ENCODE peak calls at places on chromosomes 11 and 22, in six cellular contexts. One of them, this sample, is unnamed.
A peak's percentile ranks its signal among the peaks of the same experiment; 100 is the strongest.

GRCh38 chr22:27717094-27717493 is 84.5 kb downstream of the MN1 start:
- DNase-seq in stimulated activated CD4-positive, alpha-beta T cell treated with anti-CD3 and anti-CD28 coated beads, Interleukin-2, amount 100 ng/mL, for 48 hours: no peak
- DNase-seq in A172: no peak
- DNase-seq in H7: no peak
- DNase-seq in activated T-cell treated with anti-CD3 and anti-CD28 coated beads for 1 hour: no peak
- DNase-seq in amniotic epithelial cell: no peak
- DNase-seq in this sample: no peak

GRCh38 chr11:64127267-64128072 is 38.4 kb downstream of the MACROD1 start:
- DNase-seq in stimulated activated CD4-positive, alpha-beta T cell treated with anti-CD3 and anti-CD28 coated beads, Interleukin-2, amount 100 ng/mL, for 48 hours: no peak
- DNase-seq in activated T-cell treated with anti-CD3 and anti-CD28 coated beads for 1 hour: no peak
- DNase-seq in A172: no peak
- DNase-seq in H7: peak; percentile 82
- DNase-seq in amniotic epithelial cell: no peak
- DNase-seq in this sample: no peak

GRCh38 chr11:1774886-1775285 is 11.2 kb upstream of the CTSD start:
- DNase-seq in stimulated activated CD4-positive, alpha-beta T cell treated with anti-CD3 and anti-CD28 coated beads, Interleukin-2, amount 100 ng/mL, for 48 hours: no peak
- DNase-seq in A172: no peak
- DNase-seq in amniotic epithelial cell: no peak
- DNase-seq in activated T-cell treated with anti-CD3 and anti-CD28 coated beads for 1 hour: no peak
- DNase-seq in H7: peak; percentile 40
- DNase-seq in this sample: peak; percentile 14

GRCh38 chr11:20357150-20357549 is 6.4 kb upstream of the HTATIP2 start:
- DNase-seq in stimulated activated CD4-positive, alpha-beta T cell treated with anti-CD3 and anti-CD28 coated beads, Interleukin-2, amount 100 ng/mL, for 48 hours: no peak
- DNase-seq in H7: no peak
- DNase-seq in amniotic epithelial cell: peak; percentile 18
- DNase-seq in A172: no peak
- DNase-seq in activated T-cell treated with anti-CD3 and anti-CD28 coated beads for 1 hour: no peak
- DNase-seq in this sample: no peak

GRCh38 chr11:37560346-37560745 is 962.3 kb upstream of the RAG2 start:
- DNase-seq in amniotic epithelial cell: no peak
- DNase-seq in stimulated activated CD4-positive, alpha-beta T cell treated with anti-CD3 and anti-CD28 coated beads, Interleukin-2, amount 100 ng/mL, for 48 hours: no peak
- DNase-seq in H7: no peak
- DNase-seq in activated T-cell treated with anti-CD3 and anti-CD28 coated beads for 1 hour: no peak
- DNase-seq in A172: no peak
- DNase-seq in this sample: no peak

GRCh38 chr22:25564320-25564978 is at the start of gene GRK3:
- DNase-seq in activated T-cell treated with anti-CD3 and anti-CD28 coated beads for 1 hour: peak; percentile 44
- DNase-seq in amniotic epithelial cell: peak; percentile 57
- DNase-seq in A172: peak; percentile 49
- DNase-seq in stimulated activated CD4-positive, alpha-beta T cell treated with anti-CD3 and anti-CD28 coated beads, Interleukin-2, amount 100 ng/mL, for 48 hours: peak; percentile 42
- DNase-seq in H7: peak; percentile 94
- DNase-seq in this sample: peak; percentile 89

GRCh38 chr11:112451250-112451649 is 190.6 kb upstream of the PLET1 start:
- DNase-seq in stimulated activated CD4-positive, alpha-beta T cell treated with anti-CD3 and anti-CD28 coated beads, Interleukin-2, amount 100 ng/mL, for 48 hours: no peak
- DNase-seq in activated T-cell treated with anti-CD3 and anti-CD28 coated beads for 1 hour: no peak
- DNase-seq in A172: no peak
- DNase-seq in H7: no peak
- DNase-seq in amniotic epithelial cell: no peak
- DNase-seq in this sample: no peak

GRCh38 chr22:44096736-44097135 is 72.6 kb downstream of the PARVB start:
- DNase-seq in amniotic epithelial cell: no peak
- DNase-seq in stimulated activated CD4-positive, alpha-beta T cell treated with anti-CD3 and anti-CD28 coated beads, Interleukin-2, amount 100 ng/mL, for 48 hours: no peak
- DNase-seq in A172: no peak
- DNase-seq in activated T-cell treated with anti-CD3 and anti-CD28 coated beads for 1 hour: no peak
- DNase-seq in H7: no peak
- DNase-seq in this sample: peak; percentile 69

GRCh38 chr11:134532176-134532920 is 120.3 kb upstream of the B3GAT1 start:
- DNase-seq in amniotic epithelial cell: no peak
- DNase-seq in A172: no peak
- DNase-seq in activated T-cell treated with anti-CD3 and anti-CD28 coated beads for 1 hour: no peak
- DNase-seq in stimulated activated CD4-positive, alpha-beta T cell treated with anti-CD3 and anti-CD28 coated beads, Interleukin-2, amount 100 ng/mL, for 48 hours: no peak
- DNase-seq in H7: peak; percentile 29
- DNase-seq in this sample: no peak

GRCh38 chr22:47172771-47173534 is 410.5 kb downstream of the TBC1D22A start:
- DNase-seq in A172: no peak
- DNase-seq in activated T-cell treated with anti-CD3 and anti-CD28 coated beads for 1 hour: no peak
- DNase-seq in amniotic epithelial cell: no peak
- DNase-seq in H7: no peak
- DNase-seq in stimulated activated CD4-positive, alpha-beta T cell treated with anti-CD3 and anti-CD28 coated beads, Interleukin-2, amount 100 ng/mL, for 48 hours: no peak
- DNase-seq in this sample: peak; percentile 78

GRCh38 chr11:2159536-2160413 is 1.2 kb downstream of the INS start:
- DNase-seq in stimulated activated CD4-positive, alpha-beta T cell treated with anti-CD3 and anti-CD28 coated beads, Interleukin-2, amount 100 ng/mL, for 48 hours: no peak
- DNase-seq in A172: no peak
- DNase-seq in H7: no peak
- DNase-seq in activated T-cell treated with anti-CD3 and anti-CD28 coated beads for 1 hour: no peak
- DNase-seq in amniotic epithelial cell: no peak
- DNase-seq in this sample: no peak

GRCh38 chr22:38262051-38262795 is 10.6 kb downstream of the TMEM184B start:
- DNase-seq in activated T-cell treated with anti-CD3 and anti-CD28 coated beads for 1 hour: peak; percentile 18
- DNase-seq in stimulated activated CD4-positive, alpha-beta T cell treated with anti-CD3 and anti-CD28 coated beads, Interleukin-2, amount 100 ng/mL, for 48 hours: peak; percentile 39
- DNase-seq in amniotic epithelial cell: peak; percentile 50
- DNase-seq in H7: peak; percentile 88
- DNase-seq in A172: no peak
- DNase-seq in this sample: peak; percentile 77

GRCh38 chr11:33694346-33695050 is 6.1 kb downstream of the C11orf91 start:
- DNase-seq in stimulated activated CD4-positive, alpha-beta T cell treated with anti-CD3 and anti-CD28 coated beads, Interleukin-2, amount 100 ng/mL, for 48 hours: no peak
- DNase-seq in H7: no peak
- DNase-seq in A172: no peak
- DNase-seq in amniotic epithelial cell: no peak
- DNase-seq in activated T-cell treated with anti-CD3 and anti-CD28 coated beads for 1 hour: no peak
- DNase-seq in this sample: no peak

GRCh38 chr22:28052818-28053217 is 133.8 kb upstream of the PITPNB start:
- DNase-seq in activated T-cell treated with anti-CD3 and anti-CD28 coated beads for 1 hour: no peak
- DNase-seq in stimulated activated CD4-positive, alpha-beta T cell treated with anti-CD3 and anti-CD28 coated beads, Interleukin-2, amount 100 ng/mL, for 48 hours: no peak
- DNase-seq in amniotic epithelial cell: no peak
- DNase-seq in A172: no peak
- DNase-seq in H7: no peak
- DNase-seq in this sample: no peak

GRCh38 chr22:38964989-38965388 is 7.6 kb downstream of the APOBEC3A start:
- DNase-seq in activated T-cell treated with anti-CD3 and anti-CD28 coated beads for 1 hour: no peak
- DNase-seq in A172: no peak
- DNase-seq in amniotic epithelial cell: no peak
- DNase-seq in stimulated activated CD4-positive, alpha-beta T cell treated with anti-CD3 and anti-CD28 coated beads, Interleukin-2, amount 100 ng/mL, for 48 hours: no peak
- DNase-seq in H7: no peak
- DNase-seq in this sample: no peak

GRCh38 chr11:118223992-118224391 is 819 bp downstream of the JAML start:
- DNase-seq in A172: no peak
- DNase-seq in H7: no peak
- DNase-seq in stimulated activated CD4-positive, alpha-beta T cell treated with anti-CD3 and anti-CD28 coated beads, Interleukin-2, amount 100 ng/mL, for 48 hours: no peak
- DNase-seq in amniotic epithelial cell: no peak
- DNase-seq in activated T-cell treated with anti-CD3 and anti-CD28 coated beads for 1 hour: no peak
- DNase-seq in this sample: no peak

GRCh38 chr11:57157624-57158023 is 24.1 kb upstream of the LRRC55 start:
- DNase-seq in stimulated activated CD4-positive, alpha-beta T cell treated with anti-CD3 and anti-CD28 coated beads, Interleukin-2, amount 100 ng/mL, for 48 hours: no peak
- DNase-seq in activated T-cell treated with anti-CD3 and anti-CD28 coated beads for 1 hour: no peak
- DNase-seq in H7: no peak
- DNase-seq in amniotic epithelial cell: no peak
- DNase-seq in A172: no peak
- DNase-seq in this sample: no peak

GRCh38 chr11:95413021-95413420 is 182.0 kb upstream of the SESN3 start:
- DNase-seq in activated T-cell treated with anti-CD3 and anti-CD28 coated beads for 1 hour: no peak
- DNase-seq in A172: no peak
- DNase-seq in amniotic epithelial cell: no peak
- DNase-seq in H7: no peak
- DNase-seq in stimulated activated CD4-positive, alpha-beta T cell treated with anti-CD3 and anti-CD28 coated beads, Interleukin-2, amount 100 ng/mL, for 48 hours: no peak
- DNase-seq in this sample: no peak

GRCh38 chr22:30182833-30183232 is 63.7 kb downstream of the LIF start:
- DNase-seq in amniotic epithelial cell: no peak
- DNase-seq in activated T-cell treated with anti-CD3 and anti-CD28 coated beads for 1 hour: no peak
- DNase-seq in H7: no peak
- DNase-seq in A172: no peak
- DNase-seq in stimulated activated CD4-positive, alpha-beta T cell treated with anti-CD3 and anti-CD28 coated beads, Interleukin-2, amount 100 ng/mL, for 48 hours: no peak
- DNase-seq in this sample: no peak

GRCh38 chr22:18121436-18122253 is 11.0 kb downstream of the TUBA8 start:
- DNase-seq in amniotic epithelial cell: no peak
- DNase-seq in activated T-cell treated with anti-CD3 and anti-CD28 coated beads for 1 hour: no peak
- DNase-seq in H7: peak; percentile 70
- DNase-seq in A172: no peak
- DNase-seq in stimulated activated CD4-positive, alpha-beta T cell treated with anti-CD3 and anti-CD28 coated beads, Interleukin-2, amount 100 ng/mL, for 48 hours: no peak
- DNase-seq in this sample: no peak

GRCh38 chr22:25847451-25847850 is 105.5 kb downstream of the MYO18B start:
- DNase-seq in amniotic epithelial cell: no peak
- DNase-seq in H7: no peak
- DNase-seq in activated T-cell treated with anti-CD3 and anti-CD28 coated beads for 1 hour: no peak
- DNase-seq in stimulated activated CD4-positive, alpha-beta T cell treated with anti-CD3 and anti-CD28 coated beads, Interleukin-2, amount 100 ng/mL, for 48 hours: no peak
- DNase-seq in A172: no peak
- DNase-seq in this sample: no peak

GRCh38 chr11:100753562-100753961 is 66.5 kb downstream of the ARHGAP42 start:
- DNase-seq in stimulated activated CD4-positive, alpha-beta T cell treated with anti-CD3 and anti-CD28 coated beads, Interleukin-2, amount 100 ng/mL, for 48 hours: no peak
- DNase-seq in H7: peak; percentile 5
- DNase-seq in A172: no peak
- DNase-seq in amniotic epithelial cell: peak; percentile 19
- DNase-seq in activated T-cell treated with anti-CD3 and anti-CD28 coated beads for 1 hour: no peak
- DNase-seq in this sample: no peak

GRCh38 chr22:22702159-22702873 is 57.9 kb downstream of the GGTLC2 start:
- DNase-seq in amniotic epithelial cell: peak; percentile 55
- DNase-seq in A172: no peak
- DNase-seq in stimulated activated CD4-positive, alpha-beta T cell treated with anti-CD3 and anti-CD28 coated beads, Interleukin-2, amount 100 ng/mL, for 48 hours: no peak
- DNase-seq in H7: peak; percentile 51
- DNase-seq in activated T-cell treated with anti-CD3 and anti-CD28 coated beads for 1 hour: no peak
- DNase-seq in this sample: peak; percentile 30

GRCh38 chr11:26227311-26227710 is 104.6 kb upstream of the ANO3 start:
- DNase-seq in amniotic epithelial cell: peak; percentile 94
- DNase-seq in activated T-cell treated with anti-CD3 and anti-CD28 coated beads for 1 hour: no peak
- DNase-seq in H7: no peak
- DNase-seq in stimulated activated CD4-positive, alpha-beta T cell treated with anti-CD3 and anti-CD28 coated beads, Interleukin-2, amount 100 ng/mL, for 48 hours: no peak
- DNase-seq in A172: peak; percentile 5
- DNase-seq in this sample: peak; percentile 64

GRCh38 chr22:32533265-32534068 is 58.9 kb downstream of the FBXO7 start:
- DNase-seq in H7: no peak
- DNase-seq in A172: peak; percentile 62
- DNase-seq in amniotic epithelial cell: peak; percentile 3
- DNase-seq in activated T-cell treated with anti-CD3 and anti-CD28 coated beads for 1 hour: no peak
- DNase-seq in stimulated activated CD4-positive, alpha-beta T cell treated with anti-CD3 and anti-CD28 coated beads, Interleukin-2, amount 100 ng/mL, for 48 hours: no peak
- DNase-seq in this sample: peak; percentile 68